ENCODE peak calls at places on chromosomes 7 and 10, in nine cellular contexts. One of them, this sample, is unnamed.

GRCh38 chr10:122638106-122638505 is 61.5 kb downstream of the C10orf120 start:
- DNase-seq in transverse colon: no peak
- DNase-seq in A549: no peak
- DNase-seq in right lobe of liver: peak; percentile 12
- DNase-seq in A673: no peak
- DNase-seq in OCI-LY7: no peak
- DNase-seq in gastrocnemius medialis: no peak
- DNase-seq in tibial nerve: no peak
- DNase-seq in endothelial cell of umbilical vein: no peak
- DNase-seq in this sample: no peak

GRCh38 chr10:4826788-4827324 is 849 bp downstream of the AKR1E2 start:
- DNase-seq in transverse colon: no peak
- DNase-seq in A549: no peak
- DNase-seq in right lobe of liver: no peak
- DNase-seq in A673: no peak
- DNase-seq in OCI-LY7: no peak
- DNase-seq in gastrocnemius medialis: no peak
- DNase-seq in tibial nerve: no peak
- DNase-seq in endothelial cell of umbilical vein: no peak
- DNase-seq in this sample: no peak

GRCh38 chr7:6558837-6559236 is 7.6 kb upstream of the GRID2IP start:
- DNase-seq in transverse colon: peak; percentile 29
- DNase-seq in A549: peak; percentile 78
- DNase-seq in right lobe of liver: no peak
- DNase-seq in A673: peak; percentile 84
- DNase-seq in OCI-LY7: peak; percentile 30
- DNase-seq in gastrocnemius medialis: no peak
- DNase-seq in tibial nerve: no peak
- DNase-seq in endothelial cell of umbilical vein: no peak
- DNase-seq in this sample: no peak

GRCh38 chr10:374354-374753 is 239.1 kb downstream of the ZMYND11 start:
- DNase-seq in transverse colon: no peak
- DNase-seq in A549: no peak
- DNase-seq in right lobe of liver: no peak
- DNase-seq in A673: no peak
- DNase-seq in OCI-LY7: no peak
- DNase-seq in gastrocnemius medialis: no peak
- DNase-seq in tibial nerve: no peak
- DNase-seq in endothelial cell of umbilical vein: no peak
- DNase-seq in this sample: no peak

GRCh38 chr10:116741391-116742351 is 695 bp downstream of the HSPA12A start:
- DNase-seq in transverse colon: peak; percentile 18
- DNase-seq in A549: no peak
- DNase-seq in right lobe of liver: no peak
- DNase-seq in A673: no peak
- DNase-seq in OCI-LY7: no peak
- DNase-seq in gastrocnemius medialis: no peak
- DNase-seq in tibial nerve: no peak
- DNase-seq in endothelial cell of umbilical vein: no peak
- DNase-seq in this sample: no peak

GRCh38 chr7:1819258-1819841 is 149.3 kb downstream of the ELFN1 start:
- DNase-seq in transverse colon: no peak
- DNase-seq in A549: no peak
- DNase-seq in right lobe of liver: no peak
- DNase-seq in A673: no peak
- DNase-seq in OCI-LY7: no peak
- DNase-seq in gastrocnemius medialis: no peak
- DNase-seq in tibial nerve: no peak
- DNase-seq in endothelial cell of umbilical vein: no peak
- DNase-seq in this sample: no peak

GRCh38 chr10:20672724-20673123 is 224.4 kb downstream of the NEBL start:
- DNase-seq in transverse colon: no peak
- DNase-seq in A549: no peak
- DNase-seq in right lobe of liver: no peak
- DNase-seq in A673: no peak
- DNase-seq in OCI-LY7: no peak
- DNase-seq in gastrocnemius medialis: peak; percentile 21
- DNase-seq in tibial nerve: no peak
- DNase-seq in endothelial cell of umbilical vein: no peak
- DNase-seq in this sample: no peak

GRCh38 chr7:49995681-49996080 is 97.4 kb downstream of the ZPBP start:
- DNase-seq in transverse colon: no peak
- DNase-seq in A549: no peak
- DNase-seq in right lobe of liver: no peak
- DNase-seq in A673: no peak
- DNase-seq in OCI-LY7: no peak
- DNase-seq in gastrocnemius medialis: no peak
- DNase-seq in tibial nerve: no peak
- DNase-seq in endothelial cell of umbilical vein: no peak
- DNase-seq in this sample: no peak

GRCh38 chr7:91310829-91311460 is 46.7 kb downstream of the FZD1 start:
- DNase-seq in transverse colon: peak; percentile 9
- DNase-seq in A549: no peak
- DNase-seq in right lobe of liver: no peak
- DNase-seq in A673: no peak
- DNase-seq in OCI-LY7: no peak
- DNase-seq in gastrocnemius medialis: peak; percentile 39
- DNase-seq in tibial nerve: peak; percentile 18
- DNase-seq in endothelial cell of umbilical vein: no peak
- DNase-seq in this sample: no peak

GRCh38 chr10:80545258-80545881 is 7.7 kb downstream of the SH2D4B start:
- DNase-seq in transverse colon: no peak
- DNase-seq in A549: no peak
- DNase-seq in right lobe of liver: no peak
- DNase-seq in A673: no peak
- DNase-seq in OCI-LY7: no peak
- DNase-seq in gastrocnemius medialis: no peak
- DNase-seq in tibial nerve: no peak
- DNase-seq in endothelial cell of umbilical vein: no peak
- DNase-seq in this sample: no peak

GRCh38 chr10:23099816-23100215 is 4.4 kb downstream of the MSRB2 start:
- DNase-seq in transverse colon: no peak
- DNase-seq in A549: no peak
- DNase-seq in right lobe of liver: no peak
- DNase-seq in A673: peak; percentile 39
- DNase-seq in OCI-LY7: no peak
- DNase-seq in gastrocnemius medialis: no peak
- DNase-seq in tibial nerve: no peak
- DNase-seq in endothelial cell of umbilical vein: peak; percentile 40
- DNase-seq in this sample: no peak

GRCh38 chr10:114728325-114728724 is 70.2 kb upstream of the ABLIM1 start:
- DNase-seq in transverse colon: no peak
- DNase-seq in A549: no peak
- DNase-seq in right lobe of liver: no peak
- DNase-seq in A673: no peak
- DNase-seq in OCI-LY7: no peak
- DNase-seq in gastrocnemius medialis: no peak
- DNase-seq in tibial nerve: no peak
- DNase-seq in endothelial cell of umbilical vein: no peak
- DNase-seq in this sample: no peak

DNA sequence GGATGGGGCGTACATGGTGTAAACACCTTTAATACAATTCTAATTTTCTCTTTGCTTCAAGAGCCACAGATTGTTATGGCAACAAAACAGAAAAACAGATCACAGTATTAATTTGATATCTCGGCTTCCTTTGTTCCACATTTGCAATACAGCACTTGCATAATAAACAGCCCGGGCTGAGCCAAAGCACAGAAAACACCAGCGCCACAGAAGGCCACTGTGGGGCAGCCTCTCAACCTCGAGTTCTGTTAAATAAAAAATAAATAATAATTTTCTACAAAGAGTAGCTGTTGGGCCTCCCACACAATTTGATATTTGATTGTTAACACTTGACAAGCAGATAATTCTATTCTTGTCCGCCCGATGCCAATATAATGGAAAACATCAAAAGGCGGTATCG is 255.8 kb downstream of the USP6NL start:
- DNase-seq in transverse colon: no peak
- DNase-seq in A549: no peak
- DNase-seq in right lobe of liver: no peak
- DNase-seq in A673: no peak
- DNase-seq in OCI-LY7: no peak
- DNase-seq in gastrocnemius medialis: no peak
- DNase-seq in tibial nerve: no peak
- DNase-seq in endothelial cell of umbilical vein: no peak
- DNase-seq in this sample: no peak
- TF ChIP-seq CTCF in transverse colon: no peak
- TF ChIP-seq CTCF in A549: no peak
- TF ChIP-seq CTCF in right lobe of liver: no peak
- TF ChIP-seq CTCF in A673: no peak
- TF ChIP-seq CTCF in OCI-LY7: no peak
- TF ChIP-seq CTCF in gastrocnemius medialis: no peak
- TF ChIP-seq CTCF in tibial nerve: peak; percentile 19
- TF ChIP-seq CTCF in endothelial cell of umbilical vein: no peak
- TF ChIP-seq CTCF in this sample: no peak

DNA sequence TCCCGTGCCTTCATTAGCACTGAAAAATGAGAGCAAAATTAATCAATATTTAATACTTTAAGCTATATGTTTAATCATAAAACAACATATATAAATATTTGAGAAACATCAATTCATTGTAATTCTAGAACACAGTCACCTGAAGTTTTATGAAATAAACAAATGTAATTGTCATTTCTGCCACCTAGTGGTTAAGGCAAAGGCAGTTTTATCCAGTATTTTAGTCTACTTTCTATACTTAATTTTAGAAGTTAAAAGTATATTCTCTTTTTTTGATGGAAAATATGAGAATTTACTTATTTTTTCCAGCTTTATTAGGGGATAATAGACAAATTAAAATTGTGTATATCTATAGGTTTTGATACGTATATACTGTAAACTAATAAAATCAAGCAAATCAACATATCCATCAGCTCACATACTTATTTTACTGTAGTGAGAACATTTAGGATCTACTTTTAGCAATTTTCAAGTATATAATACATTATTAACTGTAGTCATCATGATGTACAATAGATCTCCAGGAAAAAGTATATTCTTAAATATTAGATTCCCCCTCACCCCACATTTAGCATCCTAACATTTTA is 16.9 kb downstream of the PCGF6 start:
- DNase-seq in transverse colon: no peak
- DNase-seq in A549: peak; percentile 35
- DNase-seq in right lobe of liver: no peak
- DNase-seq in A673: peak; percentile 39
- DNase-seq in OCI-LY7: peak; percentile 50
- DNase-seq in gastrocnemius medialis: no peak
- DNase-seq in tibial nerve: no peak
- DNase-seq in endothelial cell of umbilical vein: peak; percentile 33
- DNase-seq in this sample: no peak
- TF ChIP-seq CTCF in transverse colon: peak; percentile 60
- TF ChIP-seq CTCF in A549: peak; percentile 69
- TF ChIP-seq CTCF in right lobe of liver: peak; percentile 72
- TF ChIP-seq CTCF in A673: peak; percentile 76
- TF ChIP-seq CTCF in OCI-LY7: peak; percentile 94
- TF ChIP-seq CTCF in gastrocnemius medialis: peak; percentile 56
- TF ChIP-seq CTCF in tibial nerve: peak; percentile 41
- TF ChIP-seq CTCF in endothelial cell of umbilical vein: peak; percentile 47
- TF ChIP-seq CTCF in this sample: peak; percentile 62

GRCh38 chr10:89556590-89556989 is 21.2 kb upstream of the SLC16A12 start:
- DNase-seq in transverse colon: no peak
- DNase-seq in A549: no peak
- DNase-seq in right lobe of liver: no peak
- DNase-seq in A673: no peak
- DNase-seq in OCI-LY7: no peak
- DNase-seq in gastrocnemius medialis: no peak
- DNase-seq in tibial nerve: no peak
- DNase-seq in endothelial cell of umbilical vein: no peak
- DNase-seq in this sample: no peak

GRCh38 chr10:89554433-89554832 is 19.0 kb upstream of the SLC16A12 start:
- DNase-seq in transverse colon: no peak
- DNase-seq in A549: no peak
- DNase-seq in right lobe of liver: no peak
- DNase-seq in A673: no peak
- DNase-seq in OCI-LY7: no peak
- DNase-seq in gastrocnemius medialis: no peak
- DNase-seq in tibial nerve: no peak
- DNase-seq in endothelial cell of umbilical vein: no peak
- DNase-seq in this sample: no peak

GRCh38 chr10:89552213-89552612 is 16.8 kb upstream of the SLC16A12 start:
- DNase-seq in transverse colon: no peak
- DNase-seq in A549: no peak
- DNase-seq in right lobe of liver: no peak
- DNase-seq in A673: no peak
- DNase-seq in OCI-LY7: no peak
- DNase-seq in gastrocnemius medialis: no peak
- DNase-seq in tibial nerve: no peak
- DNase-seq in endothelial cell of umbilical vein: no peak
- DNase-seq in this sample: no peak

GRCh38 chr10:89553064-89553734 is 17.8 kb upstream of the SLC16A12 start:
- DNase-seq in transverse colon: no peak
- DNase-seq in A549: peak; percentile 81
- DNase-seq in right lobe of liver: no peak
- DNase-seq in A673: peak; percentile 76
- DNase-seq in OCI-LY7: no peak
- DNase-seq in gastrocnemius medialis: no peak
- DNase-seq in tibial nerve: no peak
- DNase-seq in endothelial cell of umbilical vein: peak; percentile 93
- DNase-seq in this sample: no peak

DNA sequence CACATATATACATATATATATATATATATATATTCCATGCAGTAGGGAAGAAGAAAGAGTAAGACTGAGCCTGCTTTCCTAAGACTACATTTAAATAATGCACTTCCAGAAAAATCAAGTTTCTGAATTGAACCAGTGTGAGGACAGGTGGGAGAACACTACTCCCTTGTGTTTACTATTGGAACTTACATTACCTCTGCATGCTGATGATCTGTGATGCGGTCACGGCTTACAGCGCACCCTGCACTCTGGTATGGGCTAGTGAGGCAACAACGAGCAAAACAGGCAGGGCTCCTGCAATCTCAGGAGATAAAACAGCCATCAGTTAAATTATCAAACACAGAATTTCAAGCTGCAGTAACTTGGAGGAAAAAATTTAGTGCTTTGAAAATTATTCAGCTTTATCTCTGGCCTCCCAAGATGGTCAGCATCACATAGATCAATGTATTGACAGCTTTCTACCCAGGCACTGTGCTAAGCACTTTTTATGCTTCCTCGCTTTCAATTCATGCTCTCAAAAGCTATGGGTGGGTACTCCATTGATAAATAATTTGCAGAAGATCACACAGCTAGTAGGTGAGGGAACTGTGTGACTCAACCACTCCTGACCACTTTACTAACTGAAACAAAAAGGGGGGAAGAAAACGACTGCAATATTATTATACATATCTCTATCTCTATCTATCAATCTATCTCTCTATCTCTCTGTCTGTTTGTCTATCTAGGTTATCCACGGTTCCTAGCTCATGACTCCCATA is 20.5 kb upstream of the SLC16A12 start:
- DNase-seq in transverse colon: no peak
- DNase-seq in A549: peak; percentile 38
- DNase-seq in right lobe of liver: no peak
- DNase-seq in A673: peak; percentile 34
- DNase-seq in OCI-LY7: no peak
- DNase-seq in gastrocnemius medialis: no peak
- DNase-seq in tibial nerve: no peak
- DNase-seq in endothelial cell of umbilical vein: no peak
- DNase-seq in this sample: no peak
- TF ChIP-seq CTCF in transverse colon: no peak
- TF ChIP-seq CTCF in A549: no peak
- TF ChIP-seq CTCF in right lobe of liver: peak; percentile 34
- TF ChIP-seq CTCF in A673: peak; percentile 44
- TF ChIP-seq CTCF in OCI-LY7: no peak
- TF ChIP-seq CTCF in gastrocnemius medialis: no peak
- TF ChIP-seq CTCF in tibial nerve: no peak
- TF ChIP-seq CTCF in endothelial cell of umbilical vein: no peak
- TF ChIP-seq CTCF in this sample: no peak

GRCh38 chr7:45187946-45188411 is 30.4 kb downstream of the RAMP3 start:
- DNase-seq in transverse colon: no peak
- DNase-seq in A549: no peak
- DNase-seq in right lobe of liver: peak; percentile 25
- DNase-seq in A673: no peak
- DNase-seq in OCI-LY7: no peak
- DNase-seq in gastrocnemius medialis: no peak
- DNase-seq in tibial nerve: no peak
- DNase-seq in endothelial cell of umbilical vein: no peak
- DNase-seq in this sample: no peak
- TF ChIP-seq CTCF in transverse colon: no peak
- TF ChIP-seq CTCF in A549: no peak
- TF ChIP-seq CTCF in right lobe of liver: no peak
- TF ChIP-seq CTCF in A673: no peak
- TF ChIP-seq CTCF in OCI-LY7: no peak
- TF ChIP-seq CTCF in gastrocnemius medialis: no peak
- TF ChIP-seq CTCF in tibial nerve: no peak
- TF ChIP-seq CTCF in endothelial cell of umbilical vein: no peak
- TF ChIP-seq CTCF in this sample: no peak